ENCODE peak calls at places on chromosomes 12 and 14, in four cellular contexts. One of them, this sample, is unnamed.

GRCh38 chr12:106110626-106111300 is 28.0 kb downstream of the NUAK1 start:
- DNase-seq in A549: no peak
- DNase-seq in mammary epithelial cell: no peak
- DNase-seq in transverse colon: peak; percentile 33
- DNase-seq in this sample: no peak

GRCh38 chr12:105485321-105485910 is 154.9 kb downstream of the C12orf75 start:
- DNase-seq in A549: no peak
- DNase-seq in mammary epithelial cell: no peak
- DNase-seq in transverse colon: no peak
- DNase-seq in this sample: no peak

GRCh38 chr14:24956104-24956503 is 93.8 kb downstream of the STXBP6 start:
- DNase-seq in mammary epithelial cell: no peak
- DNase-seq in A549: no peak
- DNase-seq in transverse colon: no peak
- DNase-seq in this sample: no peak

GRCh38 chr14:24605435-24606190 is 3.9 kb downstream of the GZMH start:
- DNase-seq in mammary epithelial cell: peak; percentile 25
- DNase-seq in A549: peak; percentile 41
- DNase-seq in transverse colon: peak; percentile 40
- DNase-seq in this sample: peak; percentile 55

GRCh38 chr14:70188608-70189540 is at the start of gene SLC8A3:
- DNase-seq in mammary epithelial cell: peak; percentile 57
- DNase-seq in transverse colon: no peak
- DNase-seq in A549: peak; percentile 35
- DNase-seq in this sample: no peak

GRCh38 chr14:31927348-31927826 is 149.7 kb upstream of the ARHGAP5 start:
- DNase-seq in mammary epithelial cell: peak; percentile 87
- DNase-seq in transverse colon: no peak
- DNase-seq in A549: peak; percentile 67
- DNase-seq in this sample: no peak

GRCh38 chr14:91396959-91397815 is 20.4 kb downstream of the CCDC88C start:
- DNase-seq in mammary epithelial cell: no peak
- DNase-seq in transverse colon: peak; percentile 88
- DNase-seq in A549: no peak
- DNase-seq in this sample: peak; percentile 90

GRCh38 chr12:113667667-113668356 is 196.1 kb upstream of the LHX5 start:
- DNase-seq in A549: no peak
- DNase-seq in transverse colon: no peak
- DNase-seq in mammary epithelial cell: no peak
- DNase-seq in this sample: no peak

GRCh38 chr14:70660967-70661871 is 19.5 kb downstream of the TTC9 start:
- DNase-seq in mammary epithelial cell: no peak
- DNase-seq in A549: no peak
- DNase-seq in transverse colon: peak; percentile 39
- DNase-seq in this sample: peak; percentile 82

GRCh38 chr14:35898217-35898775 is 72.2 kb downstream of the BRMS1L start:
- DNase-seq in A549: no peak
- DNase-seq in mammary epithelial cell: no peak
- DNase-seq in transverse colon: no peak
- DNase-seq in this sample: no peak

GRCh38 chr12:28780096-28780495 is 369.0 kb upstream of the FAR2 start:
- DNase-seq in mammary epithelial cell: peak; percentile 87
- DNase-seq in transverse colon: peak; percentile 9
- DNase-seq in A549: peak; percentile 38
- DNase-seq in this sample: no peak

GRCh38 chr12:95182868-95183415 is 34.3 kb downstream of the FGD6 start:
- DNase-seq in mammary epithelial cell: peak; percentile 57
- DNase-seq in A549: no peak
- DNase-seq in transverse colon: no peak
- DNase-seq in this sample: no peak

GRCh38 chr12:57553343-57554202 is 3.7 kb downstream of the KIF5A start:
- DNase-seq in transverse colon: no peak
- DNase-seq in A549: no peak
- DNase-seq in mammary epithelial cell: no peak
- DNase-seq in this sample: no peak

GRCh38 chr12:90333384-90333783 is 621.6 kb downstream of the CCER1 start:
- DNase-seq in transverse colon: no peak
- DNase-seq in A549: no peak
- DNase-seq in mammary epithelial cell: no peak
- DNase-seq in this sample: no peak

GRCh38 chr12:39441189-39441962 is 1.5 kb downstream of the KIF21A start:
- DNase-seq in A549: no peak
- DNase-seq in transverse colon: no peak
- DNase-seq in mammary epithelial cell: no peak
- DNase-seq in this sample: no peak
- H3K27ac ChIP-seq in A549: peak overlapping the region; percentile 97
- H3K27ac ChIP-seq in transverse colon: peak overlapping the region; percentile 89
- H3K27ac ChIP-seq in mammary epithelial cell: peak overlapping the region; percentile 77
- H3K27ac ChIP-seq in this sample: no peak overlapping the region

GRCh38 chr14:38120109-38120508 is 87.6 kb upstream of the SSTR1 start:
- DNase-seq in A549: no peak
- DNase-seq in mammary epithelial cell: no peak
- DNase-seq in transverse colon: no peak
- DNase-seq in this sample: no peak
- H3K4me1 ChIP-seq in A549: no peaks in the 10 kb centered on the region
- H3K4me1 ChIP-seq in mammary epithelial cell: no peaks in the 10 kb centered on the region
- H3K4me1 ChIP-seq in transverse colon: peaks cover 3% of the 10 kb centered on the region
- H3K4me1 ChIP-seq in this sample: no peaks in the 10 kb centered on the region

GRCh38 chr14:76784881-76785280 is 23.6 kb downstream of the VASH1 start:
- DNase-seq in transverse colon: peak; percentile 64
- DNase-seq in mammary epithelial cell: peak; percentile 57
- DNase-seq in A549: peak; percentile 97
- DNase-seq in this sample: peak; percentile 81

GRCh38 chr14:76781648-76782051 is 20.4 kb downstream of the VASH1 start:
- DNase-seq in mammary epithelial cell: peak; percentile 42
- DNase-seq in transverse colon: no peak
- DNase-seq in A549: no peak
- DNase-seq in this sample: no peak

GRCh38 chr14:76784266-76784874 is 23.1 kb downstream of the VASH1 start:
- DNase-seq in A549: no peak
- DNase-seq in mammary epithelial cell: no peak
- DNase-seq in transverse colon: no peak
- DNase-seq in this sample: no peak

GRCh38 chr14:76782115-76782884 is 21.0 kb downstream of the VASH1 start:
- DNase-seq in A549: no peak
- DNase-seq in transverse colon: no peak
- DNase-seq in mammary epithelial cell: no peak
- DNase-seq in this sample: no peak

GRCh38 chr14:76782885-76783566 is 21.8 kb downstream of the VASH1 start:
- DNase-seq in mammary epithelial cell: no peak
- DNase-seq in A549: no peak
- DNase-seq in transverse colon: no peak
- DNase-seq in this sample: no peak
- H3K27ac ChIP-seq in mammary epithelial cell: no peak overlapping the region
- H3K27ac ChIP-seq in A549: no peak overlapping the region
- H3K27ac ChIP-seq in transverse colon: no peak overlapping the region
- H3K27ac ChIP-seq in this sample: peak overlapping the region; percentile 25

GRCh38 chr12:131572626-131573025 is 138.3 kb upstream of the SFSWAP start:
- DNase-seq in mammary epithelial cell: no peak
- DNase-seq in transverse colon: no peak
- DNase-seq in A549: no peak
- DNase-seq in this sample: no peak
- H3K4me1 ChIP-seq in mammary epithelial cell: no peaks in the 10 kb centered on the region
- H3K4me1 ChIP-seq in transverse colon: no peaks in the 10 kb centered on the region
- H3K4me1 ChIP-seq in A549: no peaks in the 10 kb centered on the region
- H3K4me1 ChIP-seq in this sample: no peaks in the 10 kb centered on the region

GRCh38 chr14:64509036-64509435 is 4.5 kb downstream of the ZBTB1 start:
- DNase-seq in mammary epithelial cell: no peak
- DNase-seq in transverse colon: no peak
- DNase-seq in A549: no peak
- DNase-seq in this sample: no peak
- H3K27ac ChIP-seq in mammary epithelial cell: no peak overlapping the region
- H3K27ac ChIP-seq in transverse colon: no peak overlapping the region
- H3K27ac ChIP-seq in A549: peak overlapping the region; percentile 5
- H3K27ac ChIP-seq in this sample: no peak overlapping the region